ENCODE peak calls at places on chromosomes 3 and 15, in six cellular contexts. One of them, this sample, is unnamed.

GRCh38 chr3:128763967-128764366 is 38.0 kb downstream of the RAB7A start:
- DNase-seq in stimulated activated naive B cell treated with anti-CD40 and anti-IgM and Interleukin-4, amounts not matched to agents 10 μg/mL and 1 μg/mL and 100 μg/mL, for 72 hours: no peak
- DNase-seq in HuH-7.5: no peak
- DNase-seq in foreskin fibroblast: no peak
- DNase-seq in iPS-NIHi11: no peak
- DNase-seq in NCI-H1436: no peak
- DNase-seq in this sample: no peak

GRCh38 chr15:34808016-34808415 is 12.7 kb upstream of the ACTC1 start:
- DNase-seq in stimulated activated naive B cell treated with anti-CD40 and anti-IgM and Interleukin-4, amounts not matched to agents 10 μg/mL and 1 μg/mL and 100 μg/mL, for 72 hours: no peak
- DNase-seq in HuH-7.5: no peak
- DNase-seq in foreskin fibroblast: peak; percentile 67
- DNase-seq in iPS-NIHi11: no peak
- DNase-seq in NCI-H1436: no peak
- DNase-seq in this sample: no peak

GRCh38 chr3:17518189-17519059 is 224.0 kb downstream of the TBC1D5 start:
- DNase-seq in stimulated activated naive B cell treated with anti-CD40 and anti-IgM and Interleukin-4, amounts not matched to agents 10 μg/mL and 1 μg/mL and 100 μg/mL, for 72 hours: no peak
- DNase-seq in HuH-7.5: no peak
- DNase-seq in foreskin fibroblast: no peak
- DNase-seq in iPS-NIHi11: no peak
- DNase-seq in NCI-H1436: no peak
- DNase-seq in this sample: no peak

GRCh38 chr3:51709675-51710074 is 2.8 kb downstream of the GRM2 start:
- DNase-seq in stimulated activated naive B cell treated with anti-CD40 and anti-IgM and Interleukin-4, amounts not matched to agents 10 μg/mL and 1 μg/mL and 100 μg/mL, for 72 hours: no peak
- DNase-seq in HuH-7.5: no peak
- DNase-seq in foreskin fibroblast: no peak
- DNase-seq in iPS-NIHi11: no peak
- DNase-seq in NCI-H1436: no peak
- DNase-seq in this sample: no peak

GRCh38 chr3:87626471-87626995 is 350.1 kb upstream of the POU1F1 start:
- DNase-seq in stimulated activated naive B cell treated with anti-CD40 and anti-IgM and Interleukin-4, amounts not matched to agents 10 μg/mL and 1 μg/mL and 100 μg/mL, for 72 hours: no peak
- DNase-seq in HuH-7.5: no peak
- DNase-seq in foreskin fibroblast: peak; percentile 2
- DNase-seq in iPS-NIHi11: no peak
- DNase-seq in NCI-H1436: no peak
- DNase-seq in this sample: no peak

GRCh38 chr15:72229076-72229946 is 1.7 kb downstream of the PKM start:
- DNase-seq in stimulated activated naive B cell treated with anti-CD40 and anti-IgM and Interleukin-4, amounts not matched to agents 10 μg/mL and 1 μg/mL and 100 μg/mL, for 72 hours: peak; percentile 36
- DNase-seq in HuH-7.5: no peak
- DNase-seq in foreskin fibroblast: peak; percentile 68
- DNase-seq in iPS-NIHi11: no peak
- DNase-seq in NCI-H1436: no peak
- DNase-seq in this sample: peak; percentile 33

GRCh38 chr15:23897091-23897490 is 210.0 kb upstream of the NDN start:
- DNase-seq in stimulated activated naive B cell treated with anti-CD40 and anti-IgM and Interleukin-4, amounts not matched to agents 10 μg/mL and 1 μg/mL and 100 μg/mL, for 72 hours: no peak
- DNase-seq in HuH-7.5: no peak
- DNase-seq in foreskin fibroblast: no peak
- DNase-seq in iPS-NIHi11: no peak
- DNase-seq in NCI-H1436: no peak
- DNase-seq in this sample: no peak

GRCh38 chr15:44188810-44189209 is 6.3 kb downstream of the FRMD5 start:
- DNase-seq in stimulated activated naive B cell treated with anti-CD40 and anti-IgM and Interleukin-4, amounts not matched to agents 10 μg/mL and 1 μg/mL and 100 μg/mL, for 72 hours: no peak
- DNase-seq in HuH-7.5: no peak
- DNase-seq in foreskin fibroblast: no peak
- DNase-seq in iPS-NIHi11: no peak
- DNase-seq in NCI-H1436: no peak
- DNase-seq in this sample: no peak

GRCh38 chr3:183895296-183895695 is 10.6 kb upstream of the PARL start:
- DNase-seq in stimulated activated naive B cell treated with anti-CD40 and anti-IgM and Interleukin-4, amounts not matched to agents 10 μg/mL and 1 μg/mL and 100 μg/mL, for 72 hours: no peak
- DNase-seq in HuH-7.5: peak; percentile 45
- DNase-seq in foreskin fibroblast: peak; percentile 75
- DNase-seq in iPS-NIHi11: peak; percentile 88
- DNase-seq in NCI-H1436: peak; percentile 70
- DNase-seq in this sample: peak; percentile 64

GRCh38 chr15:57134877-57135276 is 216.4 kb downstream of the TCF12 start:
- DNase-seq in stimulated activated naive B cell treated with anti-CD40 and anti-IgM and Interleukin-4, amounts not matched to agents 10 μg/mL and 1 μg/mL and 100 μg/mL, for 72 hours: no peak
- DNase-seq in HuH-7.5: no peak
- DNase-seq in foreskin fibroblast: no peak
- DNase-seq in iPS-NIHi11: no peak
- DNase-seq in NCI-H1436: no peak
- DNase-seq in this sample: no peak

GRCh38 chr15:30038667-30039523 is 43.9 kb upstream of the GOLGA8J start:
- DNase-seq in stimulated activated naive B cell treated with anti-CD40 and anti-IgM and Interleukin-4, amounts not matched to agents 10 μg/mL and 1 μg/mL and 100 μg/mL, for 72 hours: no peak
- DNase-seq in HuH-7.5: no peak
- DNase-seq in foreskin fibroblast: no peak
- DNase-seq in iPS-NIHi11: no peak
- DNase-seq in NCI-H1436: no peak
- DNase-seq in this sample: no peak

GRCh38 chr3:157700405-157700804 is 197.2 kb upstream of the VEPH1 start:
- DNase-seq in stimulated activated naive B cell treated with anti-CD40 and anti-IgM and Interleukin-4, amounts not matched to agents 10 μg/mL and 1 μg/mL and 100 μg/mL, for 72 hours: no peak
- DNase-seq in HuH-7.5: no peak
- DNase-seq in foreskin fibroblast: peak; percentile 9
- DNase-seq in iPS-NIHi11: no peak
- DNase-seq in NCI-H1436: no peak
- DNase-seq in this sample: no peak

This sample was measured in NCI-H526.